ENCODE peak calls at places on chromosome 18, in four cellular contexts. O is GM13976, U is BJ, A is left lung. T is an unnamed sample.
A peak's percentile ranks its signal among the peaks of the same experiment; 100 is the strongest.

GRCh38 chr18:78912862-78913261 is 66.8 kb upstream of the SALL3 start:
- DNase-seq in U (no peak), A (no peak), O (no peak), T (no peak)

GRCh38 chr18:45856526-45856925 is 31.1 kb downstream of the SIGLEC15 start:
- DNase-seq in O (no peak), A (no peak), U (no peak), T (no peak)

GRCh38 chr18:23838801-23839366 is 149.6 kb downstream of the LAMA3 start:
- DNase-seq in A (no peak), U (peak; percentile 72), O (no peak), T (no peak)

GRCh38 chr18:13496691-13497281 is 229.6 kb downstream of the FAM210A start:
- DNase-seq in U (no peak), A (no peak), O (no peak), T (no peak)

GRCh38 chr18:53649621-53650020 is 574.8 kb downstream of the MBD2 start:
- DNase-seq in O (no peak), A (no peak), U (no peak), T (no peak)

GRCh38 chr18:68282232-68282631 is 432.7 kb downstream of the TMX3 start:
- DNase-seq in U (no peak), O (no peak), A (no peak), T (no peak)

GRCh38 chr18:34592961-34593382 is 117.1 kb upstream of the DTNA start:
- DNase-seq in U (no peak), A (no peak), O (no peak), T (no peak)

GRCh38 chr18:29594494-29594893 is 1417.6 kb upstream of the CDH2 start:
- DNase-seq in A (no peak), O (no peak), U (no peak), T (no peak)

GRCh38 chr18:49884959-49885358 is 71.6 kb upstream of the ACAA2 start:
- DNase-seq in A (no peak), O (no peak), U (no peak), T (no peak)

GRCh38 chr18:49884465-49884864 is 71.1 kb upstream of the ACAA2 start:
- DNase-seq in A (no peak), U (no peak), O (no peak), T (no peak)

GRCh38 chr18:49890041-49890440 is 76.7 kb upstream of the ACAA2 start:
- DNase-seq in A (no peak), U (no peak), O (no peak), T (no peak)

GRCh38 chr18:49892148-49892924 is 79.0 kb upstream of the ACAA2 start:
- DNase-seq in O (no peak), U (no peak), A (no peak), T (no peak)

DNA sequence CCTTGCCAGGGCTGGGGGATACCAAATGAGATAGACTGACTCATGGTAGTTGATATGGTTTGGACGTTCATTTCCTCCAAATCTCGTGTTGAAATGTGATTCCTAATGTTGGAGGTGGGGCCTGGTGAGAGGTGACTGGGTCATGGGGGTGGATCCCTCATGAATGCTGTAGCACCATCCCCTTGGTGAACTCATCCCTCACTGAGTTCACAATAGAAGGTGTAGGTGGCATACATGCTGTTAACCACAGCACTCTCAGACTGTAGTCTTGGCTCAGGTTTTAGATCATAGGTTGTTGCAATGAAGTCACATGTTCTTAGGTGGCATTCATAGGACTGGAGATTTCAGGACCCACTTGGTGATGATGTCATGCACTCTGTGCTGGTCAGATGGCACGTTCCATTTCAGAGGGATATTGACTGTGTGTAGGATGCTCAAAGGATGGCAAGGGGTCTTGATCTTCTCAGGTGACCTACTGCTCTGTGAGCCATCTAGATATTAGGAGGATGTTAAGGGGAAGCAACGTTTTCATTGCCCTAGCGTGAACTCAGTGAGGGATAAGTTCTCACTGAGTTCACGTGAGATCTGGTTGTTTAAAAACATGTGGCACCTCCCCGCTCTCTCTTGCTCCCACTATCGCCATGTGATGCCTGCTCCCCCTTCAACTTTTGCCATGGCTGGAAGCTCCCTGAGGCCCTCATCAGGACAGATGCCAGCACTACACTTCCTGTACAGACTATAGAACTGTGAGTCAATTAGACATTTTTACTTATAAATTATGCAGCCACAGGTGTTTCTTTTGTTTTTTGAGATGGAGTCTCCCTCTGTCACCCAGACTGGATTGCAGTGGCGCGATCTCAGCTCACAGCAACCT is 73.8 kb upstream of the ACAA2 start:
- DNase-seq in U (no peak), O (no peak), A (no peak), T (no peak)
- TF ChIP-seq CTCF in U (no peak), O (peak; percentile 7), A (no peak), T (no peak)

DNA sequence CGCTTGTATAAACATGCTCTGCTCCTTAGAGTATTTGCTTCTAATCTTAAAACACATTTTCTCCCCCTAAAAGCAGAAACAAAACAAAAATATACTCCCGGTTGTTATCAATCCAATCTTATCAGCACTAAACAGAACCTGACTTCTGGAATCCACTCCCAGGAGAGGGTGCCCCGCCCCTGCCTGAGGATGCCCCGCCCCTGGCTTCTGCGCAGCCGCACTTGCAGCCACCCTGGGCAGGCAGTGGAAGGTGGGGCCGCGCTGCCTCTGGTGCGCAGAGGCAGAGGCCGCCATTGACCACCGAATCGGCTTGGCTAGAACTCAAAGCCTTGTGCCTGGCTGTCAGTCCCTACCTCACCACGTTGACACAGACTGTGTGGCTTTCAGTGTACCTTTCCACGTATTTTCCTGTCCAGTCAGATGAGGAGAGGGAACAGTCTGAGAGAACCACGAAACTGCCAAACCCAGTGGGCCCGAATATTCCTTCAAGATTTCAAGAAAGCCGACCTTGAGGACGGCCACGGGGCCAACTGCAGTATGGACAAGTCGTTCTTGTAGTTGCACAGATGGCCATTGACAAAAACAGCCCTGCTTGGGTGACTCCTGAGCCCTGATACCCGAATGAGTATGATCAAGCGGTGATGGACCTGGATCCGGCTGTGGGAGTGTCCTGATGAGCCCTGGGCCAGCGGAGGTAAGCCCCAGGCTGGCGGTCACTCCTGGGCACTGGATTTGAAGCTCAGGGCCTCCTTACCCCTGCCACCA is 46.2 kb upstream of the ARHGAP28 start:
- DNase-seq in O (no peak), A (no peak), U (no peak), T (no peak)
- TF ChIP-seq CTCF in O (no peak), A (no peak), U (no peak), T (no peak)

GRCh38 chr18:65255417-65255816 is 495.4 kb upstream of the CDH7 start:
- DNase-seq in O (no peak), U (no peak), A (no peak), T (no peak)
- TF ChIP-seq CTCF in O (no peak), U (no peak), A (no peak), T (no peak)

DNA sequence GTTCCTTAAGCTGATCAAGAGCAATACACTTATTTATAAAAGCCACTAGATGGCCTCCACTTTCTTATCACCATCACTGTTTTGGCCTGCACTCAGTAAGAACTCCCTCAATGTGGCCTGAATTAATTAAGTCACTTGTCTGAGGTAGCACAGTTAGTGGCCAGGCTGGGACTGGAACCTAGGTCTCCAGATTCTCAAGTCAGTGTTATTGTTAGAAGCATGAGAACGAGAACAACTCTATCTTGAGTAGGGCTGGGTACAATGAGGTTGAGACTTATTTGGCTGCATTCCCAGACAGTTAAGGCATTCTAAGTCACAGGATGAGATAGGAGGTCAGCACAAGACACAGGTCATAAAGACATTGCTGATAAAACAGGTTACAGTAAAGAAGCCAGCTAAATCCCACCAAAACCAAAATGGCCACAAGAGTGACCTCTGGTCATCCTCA is 115.8 kb downstream of the SS18 start:
- DNase-seq in U (no peak), A (no peak), O (no peak), T (no peak)
- TF ChIP-seq CTCF in U (no peak), A (no peak), O (no peak), T (no peak)

GRCh38 chr18:63159590-63159989 is 160.0 kb downstream of the BCL2 start:
- DNase-seq in A (no peak), O (no peak), U (no peak), T (no peak)

GRCh38 chr18:63157293-63158011 is 162.1 kb downstream of the BCL2 start:
- DNase-seq in U (no peak), A (no peak), O (no peak), T (no peak)

GRCh38 chr18:63160172-63160995 is 159.2 kb downstream of the BCL2 start:
- DNase-seq in U (no peak), O (no peak), A (no peak), T (no peak)

GRCh38 chr18:63158012-63158631 is 161.4 kb downstream of the BCL2 start:
- DNase-seq in A (no peak), U (no peak), O (no peak), T (no peak)

DNA sequence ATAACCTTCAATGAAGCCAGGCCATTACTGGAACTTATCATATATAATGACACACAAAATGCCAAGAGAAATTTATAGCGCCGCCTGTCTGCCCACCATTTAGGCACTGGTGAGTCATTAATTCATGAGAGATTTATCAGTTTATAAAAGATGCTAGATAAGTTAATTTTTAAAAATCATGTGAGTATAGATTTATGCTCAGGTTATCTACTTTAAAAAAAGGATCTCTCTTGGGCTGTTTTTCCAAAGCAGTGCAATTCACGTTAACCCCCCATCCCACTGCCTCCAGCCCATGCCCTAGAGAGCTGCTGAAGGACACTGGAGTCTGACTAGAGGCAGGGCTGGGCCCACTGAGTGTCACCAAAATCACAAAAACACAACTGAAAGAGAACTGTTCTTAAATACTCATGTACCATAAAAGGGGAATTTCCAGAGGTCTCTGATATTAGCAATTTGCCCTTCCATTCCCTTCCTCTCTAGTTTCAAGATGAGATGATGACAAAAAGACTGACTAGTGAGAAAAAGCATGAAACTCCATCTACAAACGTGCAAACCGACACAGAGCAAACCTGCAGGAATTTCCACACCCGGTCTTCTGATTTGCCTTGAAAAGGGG is 160.8 kb downstream of the BCL2 start:
- DNase-seq in U (no peak), O (peak; percentile 51), A (no peak), T (no peak)
- TF ChIP-seq CTCF in U (no peak), O (no peak), A (no peak), T (peak; percentile 22)

GRCh38 chr18:76658627-76659026 is 163.6 kb upstream of the ZNF516 start:
- DNase-seq in U (no peak), O (peak; percentile 52), A (no peak), T (peak; percentile 43)
- TF ChIP-seq CTCF in U (peak; percentile 37), O (peak; percentile 42), A (no peak), T (peak; percentile 18)

GRCh38 chr18:55841314-55841713 is 253.3 kb upstream of the TCF4 start:
- DNase-seq in U (no peak), A (no peak), O (no peak), T (no peak)

GRCh38 chr18:55840601-55841170 is 252.7 kb upstream of the TCF4 start:
- DNase-seq in O (no peak), U (no peak), A (no peak), T (no peak)

GRCh38 chr18:55838841-55839240 is 250.8 kb upstream of the TCF4 start:
- DNase-seq in A (no peak), U (no peak), O (no peak), T (no peak)

GRCh38 chr18:55838322-55838721 is 250.3 kb upstream of the TCF4 start:
- DNase-seq in A (no peak), U (no peak), O (no peak), T (no peak)

DNA sequence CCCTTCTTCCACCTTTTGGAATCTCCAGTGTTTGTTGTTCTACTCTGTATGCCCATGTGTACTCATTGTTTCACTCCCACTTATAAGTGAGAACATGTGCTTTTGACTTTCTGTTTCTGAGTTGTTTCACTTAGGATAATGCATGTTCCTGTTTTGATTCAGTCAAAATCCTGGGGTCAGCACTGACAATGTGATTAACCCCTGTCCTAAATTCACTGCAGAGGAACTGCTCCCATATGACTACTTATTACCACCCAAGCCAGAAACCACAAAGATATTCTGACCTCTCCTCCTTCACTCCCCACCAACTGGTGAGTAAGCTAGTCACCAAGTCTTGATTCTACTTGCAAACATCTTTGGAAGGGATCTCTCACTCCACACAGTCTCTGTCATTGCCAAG is 251.4 kb upstream of the TCF4 start:
- DNase-seq in A (no peak), O (no peak), U (no peak), T (no peak)
- TF ChIP-seq CTCF in A (no peak), O (no peak), U (no peak), T (no peak)